ENCODE peak calls at places on chromosomes 13 and 19, in seven cellular contexts. One of them, this sample, is unnamed.
A peak's percentile ranks its signal among the peaks of the same experiment; 100 is the strongest.

GRCh38 chr13:20219585-20219984 is 12.5 kb downstream of the GJB6 start:
- DNase-seq in H1: no peak
- DNase-seq in HepG2: no peak
- DNase-seq in SK-N-SH: no peak
- DNase-seq in GM12878: peak; percentile 23
- DNase-seq in K562: no peak
- DNase-seq in HCT116: no peak
- DNase-seq in this sample: no peak

GRCh38 chr13:77980592-77980991 is 62.0 kb upstream of the EDNRB start:
- DNase-seq in H1: no peak
- DNase-seq in HCT116: no peak
- DNase-seq in HepG2: no peak
- DNase-seq in GM12878: no peak
- DNase-seq in K562: no peak
- DNase-seq in SK-N-SH: no peak
- DNase-seq in this sample: no peak

GRCh38 chr19:58554494-58555368 is at the start of gene CHMP2A:
- DNase-seq in HCT116: peak; percentile 93
- DNase-seq in HepG2: peak; percentile 84
- DNase-seq in GM12878: peak; percentile 85
- DNase-seq in H1: peak; percentile 88
- DNase-seq in K562: peak; percentile 96
- DNase-seq in SK-N-SH: peak; percentile 96
- DNase-seq in this sample: peak; percentile 87

GRCh38 chr13:29693297-29693945 is 97.9 kb upstream of the SLC7A1 start:
- DNase-seq in HCT116: no peak
- DNase-seq in K562: no peak
- DNase-seq in H1: no peak
- DNase-seq in GM12878: no peak
- DNase-seq in SK-N-SH: no peak
- DNase-seq in HepG2: no peak
- DNase-seq in this sample: peak; percentile 59

GRCh38 chr19:16001481-16002312 is 52.9 kb downstream of the OR10H4 start:
- DNase-seq in GM12878: peak; percentile 55
- DNase-seq in H1: no peak
- DNase-seq in HepG2: peak; percentile 33
- DNase-seq in HCT116: no peak
- DNase-seq in K562: no peak
- DNase-seq in SK-N-SH: no peak
- DNase-seq in this sample: no peak

GRCh38 chr19:45547965-45548609 is 36.5 kb downstream of the OPA3 start:
- DNase-seq in K562: no peak
- DNase-seq in SK-N-SH: no peak
- DNase-seq in GM12878: no peak
- DNase-seq in HepG2: no peak
- DNase-seq in HCT116: peak; percentile 86
- DNase-seq in H1: no peak
- DNase-seq in this sample: no peak

GRCh38 chr13:93260591-93260990 is 34.0 kb downstream of the GPC6 start:
- DNase-seq in H1: no peak
- DNase-seq in GM12878: no peak
- DNase-seq in K562: no peak
- DNase-seq in HCT116: no peak
- DNase-seq in SK-N-SH: no peak
- DNase-seq in HepG2: no peak
- DNase-seq in this sample: no peak

GRCh38 chr13:26977541-26977940 is 194.1 kb downstream of the USP12 start:
- DNase-seq in HCT116: no peak
- DNase-seq in K562: no peak
- DNase-seq in HepG2: no peak
- DNase-seq in GM12878: no peak
- DNase-seq in SK-N-SH: no peak
- DNase-seq in H1: no peak
- DNase-seq in this sample: no peak

GRCh38 chr13:60837806-60838205 is 440.8 kb downstream of the TDRD3 start:
- DNase-seq in GM12878: no peak
- DNase-seq in K562: no peak
- DNase-seq in HCT116: no peak
- DNase-seq in HepG2: no peak
- DNase-seq in SK-N-SH: no peak
- DNase-seq in H1: no peak
- DNase-seq in this sample: no peak

GRCh38 chr19:3382460-3383100 is 16.2 kb downstream of the NFIC start:
- DNase-seq in K562: no peak
- DNase-seq in HCT116: no peak
- DNase-seq in HepG2: no peak
- DNase-seq in SK-N-SH: no peak
- DNase-seq in H1: no peak
- DNase-seq in GM12878: no peak
- DNase-seq in this sample: no peak

GRCh38 chr13:113051641-113052040 is 54.0 kb upstream of the F7 start:
- DNase-seq in HCT116: no peak
- DNase-seq in SK-N-SH: no peak
- DNase-seq in K562: no peak
- DNase-seq in GM12878: no peak
- DNase-seq in HepG2: no peak
- DNase-seq in H1: no peak
- DNase-seq in this sample: no peak

GRCh38 chr13:23599083-23599925 is 29.1 kb downstream of the TNFRSF19 start:
- DNase-seq in SK-N-SH: no peak
- DNase-seq in K562: no peak
- DNase-seq in GM12878: no peak
- DNase-seq in H1: peak; percentile 59
- DNase-seq in HepG2: peak; percentile 95
- DNase-seq in HCT116: no peak
- DNase-seq in this sample: no peak

GRCh38 chr19:29675650-29676186 is 10.5 kb downstream of the PLEKHF1 start:
- DNase-seq in SK-N-SH: no peak
- DNase-seq in HCT116: no peak
- DNase-seq in H1: no peak
- DNase-seq in HepG2: no peak
- DNase-seq in GM12878: no peak
- DNase-seq in K562: no peak
- DNase-seq in this sample: no peak

GRCh38 chr19:29677001-29677781 is 11.9 kb downstream of the PLEKHF1 start:
- DNase-seq in HepG2: no peak
- DNase-seq in GM12878: no peak
- DNase-seq in HCT116: no peak
- DNase-seq in SK-N-SH: no peak
- DNase-seq in K562: no peak
- DNase-seq in H1: no peak
- DNase-seq in this sample: no peak

GRCh38 chr19:29675120-29675649 is 9.9 kb downstream of the PLEKHF1 start:
- DNase-seq in HepG2: no peak
- DNase-seq in H1: no peak
- DNase-seq in SK-N-SH: no peak
- DNase-seq in GM12878: no peak
- DNase-seq in K562: no peak
- DNase-seq in HCT116: no peak
- DNase-seq in this sample: no peak

GRCh38 chr19:29678484-29679106 is 13.3 kb downstream of the PLEKHF1 start:
- DNase-seq in HepG2: peak; percentile 22
- DNase-seq in GM12878: no peak
- DNase-seq in K562: no peak
- DNase-seq in SK-N-SH: peak; percentile 58
- DNase-seq in H1: no peak
- DNase-seq in HCT116: no peak
- DNase-seq in this sample: no peak

DNA sequence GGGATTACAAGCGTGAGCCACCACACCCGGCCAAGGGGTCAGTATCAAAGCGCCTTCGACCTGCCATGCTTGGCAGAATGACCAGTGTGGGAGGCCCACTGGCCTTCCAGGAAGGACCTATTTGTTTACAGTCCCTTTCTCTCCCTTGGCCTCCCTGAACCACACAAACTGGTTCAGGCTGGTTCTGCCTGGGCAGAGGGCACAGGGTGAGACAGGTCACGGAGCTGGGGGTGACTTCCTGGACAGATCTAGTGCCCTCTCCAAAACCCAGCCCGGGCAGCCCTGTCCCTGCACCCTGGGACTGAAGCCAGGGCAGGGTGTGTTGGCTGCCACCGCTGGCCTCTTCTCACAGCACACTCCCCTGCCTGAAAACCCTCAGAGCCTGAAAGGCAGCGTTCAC is 11.3 kb downstream of the PLEKHF1 start:
- DNase-seq in SK-N-SH: no peak
- DNase-seq in HepG2: no peak
- DNase-seq in GM12878: no peak
- DNase-seq in H1: no peak
- DNase-seq in K562: no peak
- DNase-seq in HCT116: no peak
- DNase-seq in this sample: peak; percentile 57
- TF ChIP-seq JUND in SK-N-SH: no peak
- TF ChIP-seq JUND in HepG2: no peak
- TF ChIP-seq JUND in GM12878: no peak
- TF ChIP-seq JUND in H1: no peak
- TF ChIP-seq JUND in K562: no peak
- TF ChIP-seq JUND in HCT116: no peak
- TF ChIP-seq JUND in this sample: no peak

GRCh38 chr19:5624154-5624663 is 1.3 kb downstream of the SAFB start:
- DNase-seq in HepG2: no peak
- DNase-seq in GM12878: no peak
- DNase-seq in HCT116: no peak
- DNase-seq in SK-N-SH: peak; percentile 35
- DNase-seq in H1: no peak
- DNase-seq in K562: no peak
- DNase-seq in this sample: no peak

GRCh38 chr19:5622465-5623396 is at the start of the genes SAFB and SAFB2:
- DNase-seq in K562: peak; percentile 99
- DNase-seq in GM12878: peak; percentile 99
- DNase-seq in HCT116: peak; percentile 99
- DNase-seq in HepG2: peak; percentile 98
- DNase-seq in SK-N-SH: peak; percentile 99
- DNase-seq in H1: peak; percentile 100
- DNase-seq in this sample: peak; percentile 96

GRCh38 chr19:5625641-5626040 is 2.8 kb downstream of the SAFB start:
- DNase-seq in SK-N-SH: no peak
- DNase-seq in HCT116: no peak
- DNase-seq in K562: no peak
- DNase-seq in HepG2: no peak
- DNase-seq in H1: no peak
- DNase-seq in GM12878: no peak
- DNase-seq in this sample: no peak

GRCh38 chr19:5623397-5624153 is 692 bp downstream of the SAFB start:
- DNase-seq in K562: no peak
- DNase-seq in GM12878: no peak
- DNase-seq in H1: no peak
- DNase-seq in SK-N-SH: peak; percentile 55
- DNase-seq in HCT116: no peak
- DNase-seq in HepG2: no peak
- DNase-seq in this sample: no peak

DNA sequence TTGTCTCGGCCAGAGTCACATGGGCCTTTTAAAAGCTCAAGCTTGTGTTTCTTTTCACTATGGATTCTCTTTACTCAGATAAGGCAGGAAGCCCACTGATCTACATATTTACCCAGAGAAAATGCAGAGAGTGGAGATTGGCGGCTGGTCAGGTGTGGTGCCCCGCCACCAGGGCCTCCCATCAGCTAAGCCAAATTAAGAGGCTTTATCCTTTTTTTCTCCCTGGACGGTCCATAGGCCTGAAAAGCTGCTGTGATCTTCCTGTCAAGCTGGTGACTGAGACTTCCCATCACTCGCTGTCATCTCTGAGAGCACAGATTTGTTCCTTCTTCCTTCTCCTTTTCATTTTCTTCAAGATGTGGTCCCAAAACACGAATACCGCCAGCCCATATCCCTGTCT is 1.9 kb downstream of the SAFB start:
- DNase-seq in HepG2: no peak
- DNase-seq in SK-N-SH: no peak
- DNase-seq in H1: no peak
- DNase-seq in HCT116: no peak
- DNase-seq in GM12878: no peak
- DNase-seq in K562: no peak
- DNase-seq in this sample: no peak
- TF ChIP-seq JUND in HepG2: no peak
- TF ChIP-seq JUND in SK-N-SH: no peak
- TF ChIP-seq JUND in H1: no peak
- TF ChIP-seq JUND in HCT116: no peak
- TF ChIP-seq JUND in GM12878: no peak
- TF ChIP-seq JUND in K562: no peak
- TF ChIP-seq JUND in this sample: no peak

DNA sequence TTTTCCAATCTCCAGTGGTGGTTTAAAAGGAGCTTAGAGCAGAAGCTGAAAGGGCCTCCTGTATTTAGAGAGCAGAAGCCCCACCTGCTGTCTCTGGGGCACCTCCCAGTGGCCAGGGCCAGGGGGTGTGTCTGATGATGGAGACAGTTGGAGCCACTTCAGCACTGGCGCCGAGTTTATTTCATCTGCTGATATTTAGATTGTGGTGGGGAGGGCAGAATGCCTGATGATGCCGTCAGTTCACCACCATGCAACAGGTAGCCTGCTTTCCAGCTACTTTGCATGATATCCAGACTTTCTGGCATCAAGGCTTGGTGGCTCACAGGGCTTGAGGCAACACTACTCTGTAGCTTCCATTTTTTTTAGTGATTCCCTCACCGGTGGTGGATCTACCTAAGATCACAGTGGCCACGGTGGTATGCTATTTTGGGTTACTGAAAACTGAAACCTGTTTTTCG is 371.9 kb downstream of the KCNRG start:
- DNase-seq in HepG2: peak; percentile 25
- DNase-seq in GM12878: no peak
- DNase-seq in HCT116: no peak
- DNase-seq in K562: peak; percentile 65
- DNase-seq in SK-N-SH: peak; percentile 37
- DNase-seq in H1: no peak
- DNase-seq in this sample: peak; percentile 50
- TF ChIP-seq JUND in HepG2: no peak
- TF ChIP-seq JUND in GM12878: no peak
- TF ChIP-seq JUND in HCT116: no peak
- TF ChIP-seq JUND in K562: no peak
- TF ChIP-seq JUND in SK-N-SH: no peak
- TF ChIP-seq JUND in H1: no peak
- TF ChIP-seq JUND in this sample: no peak

GRCh38 chr13:33146843-33147611 is 130.8 kb downstream of the KL start:
- DNase-seq in HepG2: no peak
- DNase-seq in H1: no peak
- DNase-seq in HCT116: no peak
- DNase-seq in GM12878: peak; percentile 98
- DNase-seq in K562: no peak
- DNase-seq in SK-N-SH: no peak
- DNase-seq in this sample: no peak

GRCh38 chr13:33150146-33150545 is 133.9 kb downstream of the KL start:
- DNase-seq in HCT116: no peak
- DNase-seq in SK-N-SH: no peak
- DNase-seq in K562: no peak
- DNase-seq in HepG2: peak; percentile 34
- DNase-seq in H1: no peak
- DNase-seq in GM12878: no peak
- DNase-seq in this sample: peak; percentile 35

GRCh38 chr13:33150662-33151061 is 134.4 kb downstream of the KL start:
- DNase-seq in H1: no peak
- DNase-seq in GM12878: peak; percentile 73
- DNase-seq in HepG2: no peak
- DNase-seq in SK-N-SH: no peak
- DNase-seq in HCT116: no peak
- DNase-seq in K562: no peak
- DNase-seq in this sample: no peak

GRCh38 chr13:33145667-33146066 is 129.4 kb downstream of the KL start:
- DNase-seq in K562: no peak
- DNase-seq in HCT116: no peak
- DNase-seq in HepG2: no peak
- DNase-seq in GM12878: no peak
- DNase-seq in SK-N-SH: no peak
- DNase-seq in H1: no peak
- DNase-seq in this sample: no peak

GRCh38 chr13:33147832-33148231 is 131.6 kb downstream of the KL start:
- DNase-seq in HepG2: no peak
- DNase-seq in GM12878: no peak
- DNase-seq in H1: no peak
- DNase-seq in SK-N-SH: no peak
- DNase-seq in K562: no peak
- DNase-seq in HCT116: no peak
- DNase-seq in this sample: no peak
- TF ChIP-seq JUND in HepG2: no peak
- TF ChIP-seq JUND in GM12878: no peak
- TF ChIP-seq JUND in H1: no peak
- TF ChIP-seq JUND in SK-N-SH: no peak
- TF ChIP-seq JUND in K562: no peak
- TF ChIP-seq JUND in HCT116: no peak
- TF ChIP-seq JUND in this sample: no peak